ENCODE peak calls at places on chromosomes 6 and 20, in five cellular contexts. B is AG09319, H is PC-3, K is brain microvascular endothelial cell, M is astrocyte of the spinal cord. W is an unnamed sample.

GRCh38 chr20:42118409-42119125 is 500.4 kb upstream of the CHD6 start:
- DNase-seq in B (no peak), H (no peak), K (no peak), M (no peak), W (no peak)

GRCh38 chr6:5752282-5752681 is 254.4 kb downstream of the NRN1 start:
- DNase-seq in B (peak), H (peak), K (peak), M (peak), W (no peak)

GRCh38 chr6:102742033-102742432 is 1348.5 kb downstream of the GRIK2 start:
- DNase-seq in B (no peak), H (peak), K (no peak), M (no peak), W (no peak)

GRCh38 chr6:32046450-32047083 is 8.4 kb downstream of the CYP21A2 start:
- DNase-seq in B (no peak), H (peak), K (no peak), M (peak), W (no peak)

GRCh38 chr6:159693894-159694545 is 979 bp upstream of the SOD2 start:
- DNase-seq in B (no peak), H (peak), K (no peak), M (peak), W (no peak)

GRCh38 chr20:1333462-1334369 is 4.8 kb upstream of the SDCBP2 start:
- DNase-seq in B (no peak), H (no peak), K (no peak), M (no peak), W (peak)

GRCh38 chr6:168053086-168053956 is 25.7 kb downstream of the FRMD1 start:
- DNase-seq in B (no peak), H (no peak), K (no peak), M (no peak), W (no peak)

GRCh38 chr6:82741996-82742385 is 323.6 kb downstream of the UBE3D start:
- DNase-seq in B (no peak), H (no peak), K (no peak), M (no peak), W (no peak)

GRCh38 chr6:8499540-8499939 is 64.2 kb upstream of the SLC35B3 start:
- DNase-seq in B (no peak), H (peak), K (no peak), M (no peak), W (no peak)
- TF ChIP-seq CTCF in B (peak), H (peak), K (peak), M (peak), W (no peak)

GRCh38 chr6:146381486-146381885 is 162.1 kb upstream of the RAB32 start:
- DNase-seq in B (no peak), H (no peak), K (no peak), M (no peak), W (no peak)
- TF ChIP-seq CTCF in B (peak), H (no peak), K (peak), M (peak), W (no peak)

GRCh38 chr6:26319405-26320128 is 45.4 kb upstream of the BTN3A2 start:
- DNase-seq in B (no peak), H (no peak), K (no peak), M (no peak), W (no peak)
- TF ChIP-seq CTCF in B (no peak), H (no peak), K (peak), M (peak), W (no peak)

GRCh38 chr6:130138116-130138908 is 84.4 kb downstream of the SAMD3 start:
- DNase-seq in B (no peak), H (no peak), K (no peak), M (no peak), W (no peak)
- TF ChIP-seq CTCF in B (no peak), H (no peak), K (no peak), M (no peak), W (no peak)

GRCh38 chr20:38601216-38602184 is at the start of gene ARHGAP40:
- DNase-seq in B (no peak), H (no peak), K (no peak), M (no peak), W (no peak)
- TF ChIP-seq CTCF in B (no peak), H (no peak), K (peak), M (peak), W (no peak)

GRCh38 chr6:148745926-148746325 is 904 bp upstream of the UST start:
- DNase-seq in B (no peak), H (peak), K (no peak), M (no peak), W (no peak)

GRCh38 chr6:148746363-148747144 is at the start of gene UST:
- DNase-seq in B (peak), H (peak), K (peak), M (peak), W (peak)

GRCh38 chr6:148749678-148750077 is 2.8 kb downstream of the UST start:
- DNase-seq in B (no peak), H (no peak), K (no peak), M (no peak), W (no peak)

GRCh38 chr6:148747145-148747492 is 289 bp downstream of the UST start:
- DNase-seq in B (no peak), H (peak), K (no peak), M (peak), W (no peak)

DNA sequence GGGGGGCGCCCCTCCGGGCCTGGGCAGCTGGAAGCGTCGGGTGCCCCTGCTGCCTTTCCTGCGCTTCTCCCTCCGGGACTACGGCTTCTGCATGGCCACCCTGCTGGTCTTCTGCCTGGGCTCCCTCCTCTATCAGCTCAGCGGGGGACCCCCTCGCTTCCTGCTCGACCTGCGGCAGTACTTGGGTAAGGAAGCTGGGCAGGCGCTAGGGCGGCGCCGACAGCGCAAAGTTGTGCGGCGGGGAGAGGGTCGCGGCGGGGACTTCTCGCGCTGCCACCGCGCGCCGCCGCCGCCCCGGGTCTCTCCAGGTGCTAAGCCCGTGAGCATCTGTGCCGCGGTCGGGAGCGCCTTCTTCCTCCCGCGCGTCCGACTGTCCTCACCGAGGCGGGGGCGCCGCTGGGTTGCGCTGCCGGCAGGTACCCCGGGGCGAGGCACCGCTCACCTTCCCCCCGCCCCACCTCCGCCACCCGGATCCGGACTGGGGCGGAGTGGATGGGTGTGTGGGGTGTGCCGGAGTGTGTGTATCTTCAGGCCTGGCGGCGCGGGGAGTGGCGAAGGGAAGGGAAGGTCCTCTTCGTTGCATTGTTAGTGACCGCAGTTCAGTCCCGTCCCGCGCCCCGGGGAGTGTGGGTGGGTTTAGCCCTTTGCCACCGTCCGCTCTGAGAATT is 797 bp downstream of the UST start:
- DNase-seq in B (no peak), H (peak), K (peak), M (peak), W (no peak)
- TF ChIP-seq CTCF in B (peak), H (no peak), K (peak), M (no peak), W (no peak)

GRCh38 chr20:3889489-3890409 is 562 bp downstream of the PANK2 start:
- DNase-seq in B (no peak), H (peak), K (no peak), M (no peak), W (peak)
- TF ChIP-seq CTCF in B (no peak), H (no peak), K (no peak), M (no peak), W (no peak)

W was measured in omental fat pad.